ENCODE peak calls at places on chromosomes 5 and 9, in ten cellular contexts. V, L, J, W, C, P, K, M, H and R are unnamed samples.

GRCh38 chr5:59188415-59189225 is 605.7 kb downstream of the RAB3C start:
- DNase-seq in J (peak), M (no peak), K (peak), H (peak), P (peak), W (peak), V (no peak), C (peak), L (peak), R (peak)

GRCh38 chr5:139474815-139475791 is 4.3 kb downstream of the SMIM33 start:
- DNase-seq in V (no peak), W (peak), J (peak), L (no peak), C (no peak), K (peak), M (no peak), P (no peak), H (peak), R (no peak)

GRCh38 chr5:178418471-178419010 is 171.7 kb downstream of the COL23A1 start:
- DNase-seq in L (no peak), P (no peak), C (no peak), H (no peak), K (no peak), M (no peak), W (no peak), V (no peak), J (no peak), R (no peak)

GRCh38 chr9:127915325-127915752 is 1.5 kb downstream of the ST6GALNAC4 start:
- DNase-seq in L (no peak), M (no peak), J (peak), K (peak), P (no peak), V (no peak), C (no peak), H (no peak), W (no peak), R (no peak)

GRCh38 chr5:143923634-143924265 is 111.8 kb downstream of the HMHB1 start:
- DNase-seq in M (no peak), J (no peak), V (no peak), H (peak), K (no peak), W (no peak), L (peak), P (no peak), C (no peak), R (no peak)

GRCh38 chr5:31492824-31493223 is 39.1 kb downstream of the DROSHA start:
- DNase-seq in C (no peak), M (no peak), L (no peak), J (no peak), H (peak), V (no peak), K (peak), W (no peak), P (no peak), R (no peak)

GRCh38 chr9:129408535-129409215 is 212.2 kb downstream of the C9orf50 start:
- DNase-seq in P (no peak), W (no peak), L (no peak), C (no peak), V (no peak), J (no peak), K (no peak), M (no peak), H (no peak), R (no peak)

GRCh38 chr9:124810513-124811355 is 33.8 kb downstream of the OLFML2A start:
- DNase-seq in P (peak), J (no peak), L (peak), V (no peak), M (no peak), K (no peak), C (no peak), H (peak), W (no peak), R (peak)

GRCh38 chr9:125495137-125496119 is 211.6 kb downstream of the MAPKAP1 start:
- DNase-seq in W (no peak), V (no peak), K (no peak), M (no peak), H (no peak), C (peak), J (no peak), P (no peak), L (peak), R (no peak)

GRCh38 chr5:57232293-57233033 is 58.6 kb downstream of the GPBP1 start:
- DNase-seq in J (no peak), V (no peak), L (no peak), W (no peak), H (no peak), P (no peak), M (no peak), K (no peak), C (no peak), R (no peak)

GRCh38 chr9:1170918-1171317 is 120.8 kb downstream of the DMRT2 start:
- DNase-seq in V (no peak), M (no peak), W (no peak), C (no peak), K (no peak), H (no peak), J (no peak), P (no peak), L (no peak), R (no peak)

GRCh38 chr9:107751522-107752235 is 262.1 kb upstream of the KLF4 start:
- DNase-seq in P (no peak), V (no peak), L (peak), C (no peak), H (peak), J (no peak), M (no peak), K (peak), W (peak), R (no peak)

GRCh38 chr9:69932901-69933300 is 110.7 kb upstream of the MAMDC2 start:
- DNase-seq in P (peak), W (no peak), K (no peak), L (no peak), J (peak), C (peak), H (peak), M (no peak), V (no peak), R (peak)
- TF ChIP-seq CTCF in P (peak), W (no peak), K (no peak), L (peak), J (no peak), C (peak), H (peak), M (peak), V (no peak), R (peak)

DNA sequence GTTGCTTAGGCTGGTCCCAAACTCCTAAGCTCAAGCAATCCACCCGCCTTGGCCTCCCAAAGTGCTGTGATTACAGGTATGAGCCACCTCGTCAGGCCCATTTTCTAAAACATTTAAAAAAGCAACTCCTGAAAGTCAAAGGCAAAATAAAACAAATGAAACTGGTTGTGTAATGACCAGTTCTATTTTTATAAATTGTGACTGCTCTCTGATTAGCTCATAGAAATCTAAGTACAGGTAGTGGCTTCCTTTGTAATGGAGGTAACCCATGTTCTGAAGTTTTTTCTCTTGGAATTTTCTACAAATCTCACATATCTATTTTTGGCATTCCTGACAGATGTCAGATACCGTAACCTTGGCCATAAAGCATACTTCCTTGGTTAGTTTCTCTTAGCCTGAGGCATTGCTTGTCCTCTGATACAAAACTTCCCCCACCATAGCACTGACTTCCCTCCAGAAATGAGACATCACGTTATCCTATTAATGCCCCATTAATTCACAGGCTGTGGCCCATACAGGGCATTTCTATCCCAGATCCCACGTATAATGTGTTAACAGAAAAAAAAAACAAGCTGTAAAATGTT is 14.1 kb upstream of the AK3 start:
- DNase-seq in V (no peak), J (no peak), P (no peak), H (no peak), K (no peak), W (no peak), M (no peak), L (peak), C (no peak), R (no peak)
- TF ChIP-seq CTCF in V (no peak), J (no peak), P (no peak), H (no peak), K (no peak), W (no peak), M (no peak), L (no peak), C (no peak), R (no peak)

GRCh38 chr5:142913728-142914338 is 143.7 kb downstream of the ARHGAP26 start:
- DNase-seq in H (no peak), M (no peak), C (no peak), P (peak), J (no peak), K (no peak), L (peak), V (no peak), W (no peak), R (no peak)
- TF ChIP-seq CTCF in H (no peak), M (peak), C (peak), P (peak), J (no peak), K (no peak), L (peak), V (no peak), W (no peak), R (no peak)

GRCh38 chr9:121331549-121331948 is 38.5 kb downstream of the STOM start:
- DNase-seq in L (no peak), K (no peak), M (no peak), C (no peak), V (no peak), J (no peak), H (no peak), W (no peak), P (no peak), R (no peak)

GRCh38 chr9:121333950-121334773 is 35.9 kb downstream of the STOM start:
- DNase-seq in J (no peak), W (no peak), K (no peak), L (no peak), H (no peak), M (no peak), P (no peak), V (no peak), C (no peak), R (no peak)

GRCh38 chr9:121328876-121329681 is 41.0 kb downstream of the STOM start:
- DNase-seq in M (no peak), H (no peak), C (no peak), J (no peak), L (no peak), P (no peak), W (no peak), K (no peak), V (no peak), R (no peak)

GRCh38 chr9:121328476-121328875 is 41.6 kb downstream of the STOM start:
- DNase-seq in H (no peak), J (no peak), M (no peak), C (no peak), L (no peak), P (no peak), V (no peak), K (no peak), W (no peak), R (no peak)

GRCh38 chr9:121331992-121332685 is 37.9 kb downstream of the STOM start:
- DNase-seq in C (no peak), V (no peak), L (no peak), P (no peak), K (no peak), J (no peak), M (no peak), W (no peak), H (peak), R (no peak)
- TF ChIP-seq CTCF in C (no peak), V (peak), L (no peak), P (peak), K (peak), J (no peak), M (peak), W (no peak), H (peak), R (no peak)